ENCODE peak calls at places on chromosome 11, in nine cellular contexts. X, S, Y, P, F, A, R, I and J are unnamed samples.

GRCh38 chr11:112588252-112588668 is 327.6 kb upstream of the PLET1 start:
- DNase-seq in X (peak), S (peak), Y (peak), P (peak), F (peak), A (peak), R (peak), I (peak), J (peak)

GRCh38 chr11:93329936-93330445 is 551 bp upstream of the DEUP1 start:
- DNase-seq in X (no peak), S (no peak), Y (no peak), P (peak), F (peak), A (no peak), R (peak), I (no peak), J (peak)

GRCh38 chr11:44973634-44974401 is 23.1 kb upstream of the TP53I11 start:
- DNase-seq in X (no peak), S (no peak), Y (no peak), P (no peak), F (no peak), A (no peak), R (no peak), I (no peak), J (no peak)

GRCh38 chr11:83990160-83990733 is 704.1 kb upstream of the CCDC90B start:
- DNase-seq in X (peak), S (no peak), Y (no peak), P (no peak), F (no peak), A (peak), R (no peak), I (no peak), J (no peak)

GRCh38 chr11:39174965-39175364 is 2284.5 kb downstream of the LRRC4C start:
- DNase-seq in X (no peak), S (no peak), Y (no peak), P (no peak), F (no peak), A (no peak), R (no peak), I (no peak), J (no peak)

GRCh38 chr11:84800755-84801346 is 826.3 kb downstream of the DLG2 start:
- DNase-seq in X (no peak), S (peak), Y (peak), P (no peak), F (peak), A (no peak), R (no peak), I (peak), J (peak)

GRCh38 chr11:31813242-31813960 is 2.3 kb upstream of the PAX6 start:
- DNase-seq in X (no peak), S (no peak), Y (no peak), P (no peak), F (no peak), A (no peak), R (no peak), I (no peak), J (no peak)

GRCh38 chr11:71530602-71531001 is 3.5 kb downstream of the KRTAP5-7 start:
- DNase-seq in X (no peak), S (no peak), Y (no peak), P (no peak), F (no peak), A (no peak), R (no peak), I (no peak), J (no peak)

GRCh38 chr11:105202844-105203548 is 63.4 kb upstream of the CARD18 start:
- DNase-seq in X (no peak), S (no peak), Y (no peak), P (no peak), F (peak), A (no peak), R (no peak), I (peak), J (no peak)

GRCh38 chr11:120482149-120482548 is 29.4 kb upstream of the GRIK4 start:
- DNase-seq in X (no peak), S (peak), Y (no peak), P (no peak), F (no peak), A (no peak), R (peak), I (peak), J (no peak)

GRCh38 chr11:94581926-94582325 is 14.8 kb downstream of the PIWIL4 start:
- DNase-seq in X (no peak), S (no peak), Y (no peak), P (peak), F (no peak), A (no peak), R (no peak), I (no peak), J (no peak)

DNA sequence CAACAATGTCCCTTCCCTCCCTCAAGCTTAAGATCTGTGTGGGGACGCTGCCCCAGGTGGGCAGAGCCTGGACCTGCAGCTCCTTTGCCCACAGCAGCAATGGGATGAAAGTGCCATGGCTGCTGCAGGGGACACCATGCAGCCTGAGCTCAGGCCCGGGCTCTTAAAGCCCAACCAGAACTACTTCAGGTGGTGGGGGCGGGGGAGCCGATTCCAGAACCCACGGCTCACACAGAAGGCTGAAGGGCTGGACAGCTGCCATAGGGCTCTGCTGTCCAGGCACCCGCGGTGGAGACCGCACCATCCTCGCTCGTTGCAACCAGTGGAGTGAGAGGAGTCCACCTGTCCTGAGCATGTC is 12.5 kb downstream of the CHID1 start:
- DNase-seq in X (peak), S (peak), Y (peak), P (peak), F (peak), A (no peak), R (peak), I (peak), J (no peak)
- TF ChIP-seq CTCF in X (no peak), S (peak), Y (peak), P (peak), F (peak), A (no peak), R (peak), I (peak), J (no peak)

GRCh38 chr11:116519499-116519898 is 253.3 kb downstream of the BUD13 start:
- DNase-seq in X (no peak), S (no peak), Y (no peak), P (no peak), F (no peak), A (no peak), R (no peak), I (no peak), J (no peak)
- TF ChIP-seq CTCF in X (no peak), S (no peak), Y (no peak), P (no peak), F (no peak), A (no peak), R (no peak), I (no peak), J (no peak)

GRCh38 chr11:75246673-75247350 is 6.2 kb downstream of the TPBGL start:
- DNase-seq in X (no peak), S (no peak), Y (no peak), P (no peak), F (no peak), A (no peak), R (no peak), I (no peak), J (no peak)

GRCh38 chr11:75246006-75246672 is 5.6 kb downstream of the TPBGL start:
- DNase-seq in X (no peak), S (no peak), Y (no peak), P (peak), F (no peak), A (no peak), R (no peak), I (no peak), J (no peak)

GRCh38 chr11:75245356-75246005 is 4.9 kb downstream of the TPBGL start:
- DNase-seq in X (no peak), S (no peak), Y (no peak), P (peak), F (no peak), A (no peak), R (peak), I (no peak), J (no peak)

GRCh38 chr11:75249704-75250103 is 9.1 kb downstream of the TPBGL start:
- DNase-seq in X (no peak), S (no peak), Y (no peak), P (peak), F (no peak), A (no peak), R (no peak), I (no peak), J (no peak)

DNA sequence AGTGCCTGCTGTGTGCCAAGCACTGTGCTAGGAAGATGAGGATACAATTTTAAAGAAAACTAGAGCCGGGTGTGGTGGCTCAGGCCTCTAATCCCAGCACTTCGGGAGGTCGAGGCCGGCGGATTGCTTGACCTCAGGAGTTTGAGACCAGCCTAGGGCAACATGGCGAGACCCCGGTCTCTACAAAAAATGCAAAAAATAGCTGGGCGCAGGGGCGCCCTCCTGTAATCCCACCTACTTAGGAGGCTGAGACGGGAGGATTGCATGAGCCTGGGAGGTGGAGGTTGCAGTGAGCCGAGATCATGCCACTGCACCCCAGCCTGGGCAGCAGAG is 8.3 kb downstream of the TPBGL start:
- DNase-seq in X (no peak), S (no peak), Y (no peak), P (no peak), F (no peak), A (no peak), R (no peak), I (no peak), J (no peak)
- TF ChIP-seq CTCF in X (no peak), S (no peak), Y (no peak), P (no peak), F (no peak), A (no peak), R (no peak), I (no peak), J (no peak)

DNA sequence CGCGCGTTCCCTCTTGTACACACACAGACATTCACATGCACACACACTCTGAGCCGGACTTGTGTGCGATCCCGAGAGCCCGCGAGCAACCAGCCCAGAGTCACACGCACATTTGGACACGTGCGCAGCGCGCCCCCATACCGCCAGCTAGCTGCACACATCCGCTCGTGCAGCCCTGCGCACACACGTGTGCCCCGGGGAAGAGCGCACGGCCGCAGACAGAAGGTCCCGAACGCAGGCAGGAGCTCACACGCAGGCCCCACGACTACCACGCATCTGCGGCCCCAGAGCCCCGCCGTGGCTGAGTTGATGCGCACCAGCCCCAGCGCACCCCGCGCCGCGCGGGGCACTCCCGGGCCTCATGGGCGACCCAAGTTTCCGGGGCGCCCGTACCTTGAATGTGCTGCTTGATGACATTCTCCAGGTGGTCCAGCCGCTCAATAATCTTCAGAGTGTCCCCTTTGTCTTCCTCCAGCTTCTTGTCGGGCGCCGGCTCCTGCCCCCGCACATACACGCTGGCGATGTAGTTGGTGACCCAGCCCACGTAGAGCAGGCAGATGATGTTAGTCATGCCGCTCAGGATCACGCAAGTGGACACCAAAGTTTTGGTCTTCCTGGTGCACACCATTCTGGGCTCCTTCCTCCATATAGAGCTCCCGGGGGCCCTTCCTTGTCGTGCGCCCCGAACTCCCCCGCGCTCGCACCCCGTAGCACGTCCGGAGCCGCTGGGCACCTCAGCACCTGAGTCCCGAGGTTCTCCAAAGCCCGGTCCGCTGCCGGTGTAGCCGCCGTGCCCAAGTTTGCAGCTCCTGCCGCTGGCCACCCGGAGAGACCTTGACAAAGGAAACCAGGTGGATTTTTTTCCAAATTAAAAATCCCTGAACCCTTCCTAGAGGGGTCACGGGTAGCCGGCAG is 582 bp downstream of the GALNT18 start:
- DNase-seq in X (peak), S (peak), Y (peak), P (peak), F (peak), A (peak), R (no peak), I (no peak), J (no peak)
- TF ChIP-seq CTCF in X (no peak), S (no peak), Y (no peak), P (peak), F (peak), A (peak), R (no peak), I (no peak), J (no peak)

DNA sequence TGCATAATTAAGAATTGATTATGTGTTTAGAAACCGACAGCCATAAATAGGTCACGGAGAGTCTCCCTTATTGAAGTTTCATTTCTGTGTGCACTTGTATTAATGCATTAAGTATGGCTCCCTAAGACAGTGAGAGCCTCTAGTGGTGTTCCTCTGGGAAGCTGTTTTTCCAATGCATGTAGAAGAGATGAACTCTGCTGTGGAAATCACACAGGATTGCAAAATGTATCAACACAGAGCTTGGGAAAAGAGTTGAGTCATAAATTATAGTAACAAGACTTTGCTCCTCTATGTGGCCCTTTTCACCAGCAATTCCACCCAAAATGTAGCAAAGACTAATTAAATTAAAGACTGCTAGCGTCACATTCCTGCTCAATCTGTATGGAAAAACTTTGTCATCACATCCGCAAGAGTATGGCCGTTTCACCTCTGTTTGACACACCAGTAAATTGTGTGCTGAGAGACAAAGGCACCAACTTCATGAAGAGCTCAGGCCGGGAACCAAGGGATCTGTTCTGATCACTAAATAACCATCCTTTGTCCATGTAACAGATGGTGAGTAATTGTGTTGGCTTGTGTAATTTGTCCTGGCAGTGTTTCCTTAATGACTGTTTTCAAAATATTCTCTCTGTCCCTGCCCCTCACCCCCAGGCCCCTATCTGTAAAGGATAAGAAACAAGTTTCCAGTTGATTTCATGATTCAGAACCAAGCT is 209.2 kb upstream of the SORL1-AS1 start:
- DNase-seq in X (no peak), S (peak), Y (peak), P (no peak), F (peak), A (no peak), R (no peak), I (peak), J (no peak)
- TF ChIP-seq CTCF in X (no peak), S (peak), Y (peak), P (no peak), F (peak), A (no peak), R (no peak), I (peak), J (no peak)

GRCh38 chr11:116927163-116927772 is 89.8 kb upstream of the APOA1 start:
- DNase-seq in X (no peak), S (no peak), Y (no peak), P (peak), F (no peak), A (no peak), R (peak), I (no peak), J (peak)
- TF ChIP-seq CTCF in X (peak), S (peak), Y (peak), P (peak), F (peak), A (no peak), R (peak), I (peak), J (peak)